ENCODE peak calls at places on chromosomes 3 and 15, in four cellular contexts. One of them, this sample, is unnamed.

GRCh38 chr3:40267940-40268707 is 41.4 kb upstream of the EIF1B start:
- DNase-seq in pancreas: no peak
- DNase-seq in mucosa of gallbladder: no peak
- DNase-seq in epithelial cell of proximal tubule: peak
- DNase-seq in this sample: no peak

GRCh38 chr3:79249701-79250100 is 518.1 kb downstream of the ROBO1 start:
- DNase-seq in mucosa of gallbladder: no peak
- DNase-seq in epithelial cell of proximal tubule: no peak
- DNase-seq in pancreas: no peak
- DNase-seq in this sample: no peak

GRCh38 chr3:175672119-175672689 is 813.1 kb downstream of the NAALADL2 start:
- DNase-seq in mucosa of gallbladder: no peak
- DNase-seq in pancreas: no peak
- DNase-seq in epithelial cell of proximal tubule: peak
- DNase-seq in this sample: no peak

GRCh38 chr3:96209703-96210102 is 604.7 kb upstream of the EPHA6 start:
- DNase-seq in pancreas: no peak
- DNase-seq in epithelial cell of proximal tubule: no peak
- DNase-seq in mucosa of gallbladder: no peak
- DNase-seq in this sample: no peak

GRCh38 chr3:50246517-50246954 is 10.5 kb downstream of the GNAI2 start:
- DNase-seq in pancreas: no peak
- DNase-seq in epithelial cell of proximal tubule: no peak
- DNase-seq in mucosa of gallbladder: no peak
- DNase-seq in this sample: peak

GRCh38 chr3:102163039-102163817 is 271.6 kb upstream of the ZPLD1 start:
- DNase-seq in pancreas: no peak
- DNase-seq in epithelial cell of proximal tubule: peak
- DNase-seq in mucosa of gallbladder: no peak
- DNase-seq in this sample: no peak

GRCh38 chr15:62035256-62035908 is 24.9 kb downstream of the VPS13C start:
- DNase-seq in mucosa of gallbladder: no peak
- DNase-seq in pancreas: no peak
- DNase-seq in epithelial cell of proximal tubule: no peak
- DNase-seq in this sample: no peak

GRCh38 chr3:51539291-51539891 is 872 bp downstream of the RAD54L2 start:
- DNase-seq in epithelial cell of proximal tubule: peak
- DNase-seq in mucosa of gallbladder: no peak
- DNase-seq in pancreas: peak
- DNase-seq in this sample: peak

GRCh38 chr3:71857926-71858325 is 73.0 kb upstream of the PROK2 start:
- DNase-seq in epithelial cell of proximal tubule: no peak
- DNase-seq in mucosa of gallbladder: no peak
- DNase-seq in pancreas: no peak
- DNase-seq in this sample: no peak

GRCh38 chr15:66573719-66574641 is 8.2 kb upstream of the LCTL start:
- DNase-seq in mucosa of gallbladder: no peak
- DNase-seq in epithelial cell of proximal tubule: no peak
- DNase-seq in pancreas: no peak
- DNase-seq in this sample: no peak

GRCh38 chr3:155070932-155071387 is 9.2 kb upstream of the MME start:
- DNase-seq in pancreas: no peak
- DNase-seq in epithelial cell of proximal tubule: peak
- DNase-seq in mucosa of gallbladder: no peak
- DNase-seq in this sample: peak

GRCh38 chr15:84570164-84570692 is 30.6 kb upstream of the ZSCAN2 start:
- DNase-seq in pancreas: peak
- DNase-seq in mucosa of gallbladder: peak
- DNase-seq in epithelial cell of proximal tubule: no peak
- DNase-seq in this sample: no peak

GRCh38 chr15:69271217-69271616 is 27.5 kb upstream of the PAQR5 start:
- DNase-seq in pancreas: no peak
- DNase-seq in epithelial cell of proximal tubule: no peak
- DNase-seq in mucosa of gallbladder: no peak
- DNase-seq in this sample: no peak

GRCh38 chr3:138066383-138066782 is 49.0 kb downstream of the DZIP1L start:
- DNase-seq in epithelial cell of proximal tubule: no peak
- DNase-seq in pancreas: no peak
- DNase-seq in mucosa of gallbladder: no peak
- DNase-seq in this sample: no peak

GRCh38 chr3:46926447-46926846 is 48.9 kb downstream of the PTH1R start:
- DNase-seq in epithelial cell of proximal tubule: no peak
- DNase-seq in mucosa of gallbladder: no peak
- DNase-seq in pancreas: no peak
- DNase-seq in this sample: no peak

GRCh38 chr3:141105828-141106628 is 54.9 kb downstream of the SPSB4 start:
- DNase-seq in epithelial cell of proximal tubule: peak
- DNase-seq in pancreas: peak
- DNase-seq in mucosa of gallbladder: peak
- DNase-seq in this sample: peak